ENCODE peak calls at places on chromosomes 3 and 15, in five cellular contexts. One of them, this sample, is unnamed.

GRCh38 chr15:41494922-41495735 is 1.5 kb downstream of the ITPKA start:
- DNase-seq in neuronal stem cell: peak
- DNase-seq in hepatic stellate cell: no peak
- DNase-seq in activated T-cell treated with anti-CD3 and anti-CD28 coated beads, Interleukin-2, amount 50 U/mL, for 72 hours: peak
- DNase-seq in fibroblast of pulmonary artery: no peak
- DNase-seq in this sample: no peak

GRCh38 chr3:41404601-41405000 is 205.3 kb downstream of the CTNNB1 start:
- DNase-seq in neuronal stem cell: no peak
- DNase-seq in hepatic stellate cell: no peak
- DNase-seq in activated T-cell treated with anti-CD3 and anti-CD28 coated beads, Interleukin-2, amount 50 U/mL, for 72 hours: no peak
- DNase-seq in fibroblast of pulmonary artery: no peak
- DNase-seq in this sample: no peak

GRCh38 chr3:39142067-39142466 is 11.3 kb downstream of the CSRNP1 start:
- DNase-seq in neuronal stem cell: no peak
- DNase-seq in hepatic stellate cell: no peak
- DNase-seq in activated T-cell treated with anti-CD3 and anti-CD28 coated beads, Interleukin-2, amount 50 U/mL, for 72 hours: no peak
- DNase-seq in fibroblast of pulmonary artery: no peak
- DNase-seq in this sample: no peak

GRCh38 chr3:130748520-130748919 is 1.9 kb upstream of the PIK3R4 start:
- DNase-seq in neuronal stem cell: no peak
- DNase-seq in hepatic stellate cell: no peak
- DNase-seq in activated T-cell treated with anti-CD3 and anti-CD28 coated beads, Interleukin-2, amount 50 U/mL, for 72 hours: no peak
- DNase-seq in fibroblast of pulmonary artery: no peak
- DNase-seq in this sample: no peak

GRCh38 chr3:47057212-47057671 is 77.8 kb downstream of the NBEAL2 start:
- DNase-seq in neuronal stem cell: no peak
- DNase-seq in hepatic stellate cell: no peak
- DNase-seq in activated T-cell treated with anti-CD3 and anti-CD28 coated beads, Interleukin-2, amount 50 U/mL, for 72 hours: peak
- DNase-seq in fibroblast of pulmonary artery: no peak
- DNase-seq in this sample: no peak

GRCh38 chr3:138608322-138609214 is at the start of gene FAIM:
- DNase-seq in neuronal stem cell: peak
- DNase-seq in hepatic stellate cell: peak
- DNase-seq in activated T-cell treated with anti-CD3 and anti-CD28 coated beads, Interleukin-2, amount 50 U/mL, for 72 hours: peak
- DNase-seq in fibroblast of pulmonary artery: peak
- DNase-seq in this sample: no peak

GRCh38 chr15:31084176-31084575 is 17.3 kb downstream of the TRPM1 start:
- DNase-seq in neuronal stem cell: no peak
- DNase-seq in hepatic stellate cell: no peak
- DNase-seq in activated T-cell treated with anti-CD3 and anti-CD28 coated beads, Interleukin-2, amount 50 U/mL, for 72 hours: no peak
- DNase-seq in fibroblast of pulmonary artery: no peak
- DNase-seq in this sample: no peak

GRCh38 chr3:70744536-70744935 is 432.1 kb upstream of the MDFIC2 start:
- DNase-seq in neuronal stem cell: no peak
- DNase-seq in hepatic stellate cell: no peak
- DNase-seq in activated T-cell treated with anti-CD3 and anti-CD28 coated beads, Interleukin-2, amount 50 U/mL, for 72 hours: no peak
- DNase-seq in fibroblast of pulmonary artery: peak
- DNase-seq in this sample: no peak

GRCh38 chr3:34260991-34261365 is 462.5 kb downstream of the PDCD6IP start:
- DNase-seq in neuronal stem cell: no peak
- DNase-seq in hepatic stellate cell: peak
- DNase-seq in activated T-cell treated with anti-CD3 and anti-CD28 coated beads, Interleukin-2, amount 50 U/mL, for 72 hours: no peak
- DNase-seq in fibroblast of pulmonary artery: peak
- DNase-seq in this sample: no peak

GRCh38 chr3:146975476-146975875 is 370.3 kb upstream of the PLSCR5 start:
- DNase-seq in neuronal stem cell: no peak
- DNase-seq in hepatic stellate cell: no peak
- DNase-seq in activated T-cell treated with anti-CD3 and anti-CD28 coated beads, Interleukin-2, amount 50 U/mL, for 72 hours: no peak
- DNase-seq in fibroblast of pulmonary artery: no peak
- DNase-seq in this sample: no peak

GRCh38 chr3:189337672-189338071 is 165.9 kb downstream of the TPRG1 start:
- DNase-seq in neuronal stem cell: no peak
- DNase-seq in hepatic stellate cell: no peak
- DNase-seq in activated T-cell treated with anti-CD3 and anti-CD28 coated beads, Interleukin-2, amount 50 U/mL, for 72 hours: no peak
- DNase-seq in fibroblast of pulmonary artery: no peak
- DNase-seq in this sample: no peak

GRCh38 chr3:73868688-73869315 is 244.1 kb upstream of the PDZRN3 start:
- DNase-seq in neuronal stem cell: peak
- DNase-seq in hepatic stellate cell: peak
- DNase-seq in activated T-cell treated with anti-CD3 and anti-CD28 coated beads, Interleukin-2, amount 50 U/mL, for 72 hours: no peak
- DNase-seq in fibroblast of pulmonary artery: peak
- DNase-seq in this sample: peak

GRCh38 chr3:170410428-170411029 is 8.1 kb upstream of the CLDN11 start:
- DNase-seq in neuronal stem cell: no peak
- DNase-seq in hepatic stellate cell: no peak
- DNase-seq in activated T-cell treated with anti-CD3 and anti-CD28 coated beads, Interleukin-2, amount 50 U/mL, for 72 hours: no peak
- DNase-seq in fibroblast of pulmonary artery: peak
- DNase-seq in this sample: no peak

GRCh38 chr3:122609798-122610559 is 32.5 kb downstream of the PARP15 start:
- DNase-seq in neuronal stem cell: no peak
- DNase-seq in hepatic stellate cell: peak
- DNase-seq in activated T-cell treated with anti-CD3 and anti-CD28 coated beads, Interleukin-2, amount 50 U/mL, for 72 hours: peak
- DNase-seq in fibroblast of pulmonary artery: peak
- DNase-seq in this sample: peak

GRCh38 chr15:68951813-68952212 is 21.5 kb downstream of the SPESP1 start:
- DNase-seq in neuronal stem cell: no peak
- DNase-seq in hepatic stellate cell: no peak
- DNase-seq in activated T-cell treated with anti-CD3 and anti-CD28 coated beads, Interleukin-2, amount 50 U/mL, for 72 hours: no peak
- DNase-seq in fibroblast of pulmonary artery: no peak
- DNase-seq in this sample: no peak

GRCh38 chr3:124513610-124513997 is 216.6 kb upstream of the UMPS start:
- DNase-seq in neuronal stem cell: no peak
- DNase-seq in hepatic stellate cell: no peak
- DNase-seq in activated T-cell treated with anti-CD3 and anti-CD28 coated beads, Interleukin-2, amount 50 U/mL, for 72 hours: no peak
- DNase-seq in fibroblast of pulmonary artery: no peak
- DNase-seq in this sample: no peak

GRCh38 chr3:172634948-172635347 is 75.9 kb downstream of the NCEH1 start:
- DNase-seq in neuronal stem cell: no peak
- DNase-seq in hepatic stellate cell: no peak
- DNase-seq in activated T-cell treated with anti-CD3 and anti-CD28 coated beads, Interleukin-2, amount 50 U/mL, for 72 hours: no peak
- DNase-seq in fibroblast of pulmonary artery: no peak
- DNase-seq in this sample: no peak

GRCh38 chr15:74302821-74303359 is 64.6 kb downstream of the CYP11A1 start:
- DNase-seq in neuronal stem cell: no peak
- DNase-seq in hepatic stellate cell: peak
- DNase-seq in activated T-cell treated with anti-CD3 and anti-CD28 coated beads, Interleukin-2, amount 50 U/mL, for 72 hours: peak
- DNase-seq in fibroblast of pulmonary artery: peak
- DNase-seq in this sample: no peak

GRCh38 chr3:192186508-192186907 is 540.8 kb downstream of the FGF12 start:
- DNase-seq in neuronal stem cell: no peak
- DNase-seq in hepatic stellate cell: no peak
- DNase-seq in activated T-cell treated with anti-CD3 and anti-CD28 coated beads, Interleukin-2, amount 50 U/mL, for 72 hours: no peak
- DNase-seq in fibroblast of pulmonary artery: no peak
- DNase-seq in this sample: no peak

GRCh38 chr3:68072062-68072461 is 417.6 kb upstream of the SUCLG2 start:
- DNase-seq in neuronal stem cell: no peak
- DNase-seq in hepatic stellate cell: no peak
- DNase-seq in activated T-cell treated with anti-CD3 and anti-CD28 coated beads, Interleukin-2, amount 50 U/mL, for 72 hours: no peak
- DNase-seq in fibroblast of pulmonary artery: no peak
- DNase-seq in this sample: no peak